ENCODE peak calls at places on chromosomes 12 and 14, in nine cellular contexts. C is neuronal stem cell, K is astrocyte of the spinal cord, N is heart left ventricle, R is coronary artery, J is BJ, G is skeletal muscle cell, B is epithelial cell of proximal tubule, L is thyroid gland. Z is an unnamed sample.

GRCh38 chr14:71541973-71542730 is 390.1 kb upstream of the RGS6 start:
- DNase-seq in C (no peak), K (no peak), N (no peak), R (no peak), J (no peak), G (no peak), B (no peak), L (no peak), Z (no peak)

GRCh38 chr14:68157971-68158371 is 338.4 kb downstream of the RAD51B start:
- DNase-seq in C (no peak), K (peak), N (no peak), R (no peak), J (peak), G (no peak), B (no peak), L (no peak), Z (no peak)

GRCh38 chr14:33254876-33255275 is 316.2 kb downstream of the NPAS3 start:
- DNase-seq in C (no peak), K (no peak), N (no peak), R (no peak), J (no peak), G (no peak), B (no peak), L (no peak), Z (no peak)

GRCh38 chr12:107386569-107386968 is 293.2 kb upstream of the CRY1 start:
- DNase-seq in C (no peak), K (no peak), N (no peak), R (no peak), J (no peak), G (no peak), B (no peak), L (no peak), Z (no peak)

GRCh38 chr12:113461666-113462065 is 10.0 kb downstream of the LHX5 start:
- DNase-seq in C (peak), K (no peak), N (no peak), R (no peak), J (no peak), G (no peak), B (no peak), L (no peak), Z (no peak)

GRCh38 chr12:10190558-10191388 is 11.9 kb downstream of the TMEM52B start:
- DNase-seq in C (no peak), K (peak), N (peak), R (no peak), J (no peak), G (no peak), B (no peak), L (peak), Z (no peak)

GRCh38 chr12:108313609-108314331 is 25.3 kb downstream of the CMKLR1 start:
- DNase-seq in C (no peak), K (peak), N (peak), R (no peak), J (no peak), G (no peak), B (no peak), L (peak), Z (peak)

GRCh38 chr14:81170829-81171195 is 49.9 kb downstream of the GTF2A1 start:
- DNase-seq in C (no peak), K (no peak), N (no peak), R (no peak), J (no peak), G (no peak), B (no peak), L (no peak), Z (no peak)

GRCh38 chr14:63644741-63645140 is 3.1 kb upstream of the WDR89 start:
- DNase-seq in C (no peak), K (no peak), N (no peak), R (no peak), J (no peak), G (no peak), B (no peak), L (no peak), Z (no peak)

GRCh38 chr14:69818760-69819191 is 21.7 kb upstream of the SLC10A1 start:
- DNase-seq in C (peak), K (peak), N (peak), R (no peak), J (peak), G (peak), B (peak), L (peak), Z (no peak)

GRCh38 chr12:83245156-83245555 is 558.5 kb downstream of the TMTC2 start:
- DNase-seq in C (no peak), K (no peak), N (no peak), R (no peak), J (no peak), G (no peak), B (no peak), L (no peak), Z (no peak)

GRCh38 chr12:6752181-6752930 is 585 bp downstream of the MLF2 start:
- DNase-seq in C (no peak), K (peak), N (no peak), R (no peak), J (no peak), G (no peak), B (no peak), L (peak), Z (peak)

GRCh38 chr12:8829128-8829524 is 6.7 kb downstream of the A2ML1 start:
- DNase-seq in C (no peak), K (no peak), N (no peak), R (no peak), J (no peak), G (no peak), B (no peak), L (no peak), Z (no peak)

GRCh38 chr14:51880810-51881580 is 20.6 kb downstream of the GNG2 start:
- DNase-seq in C (no peak), K (peak), N (no peak), R (no peak), J (peak), G (no peak), B (no peak), L (no peak), Z (no peak)

GRCh38 chr12:125315771-125316170 is 250.5 kb downstream of the AACS start:
- DNase-seq in C (no peak), K (no peak), N (no peak), R (peak), J (no peak), G (no peak), B (no peak), L (no peak), Z (no peak)

GRCh38 chr14:70893842-70894237 is 13.4 kb upstream of the PCNX1 start:
- DNase-seq in C (no peak), K (no peak), N (no peak), R (no peak), J (no peak), G (no peak), B (no peak), L (no peak), Z (no peak)

GRCh38 chr14:104588066-104588857 is 8.7 kb downstream of the C14orf180 start:
- DNase-seq in C (no peak), K (no peak), N (no peak), R (no peak), J (no peak), G (no peak), B (no peak), L (no peak), Z (no peak)

GRCh38 chr12:111248221-111248620 is 120.7 kb downstream of the PHETA1 start:
- DNase-seq in C (no peak), K (no peak), N (no peak), R (no peak), J (no peak), G (no peak), B (no peak), L (peak), Z (no peak)

GRCh38 chr14:35682802-35683201 is 126.3 kb downstream of the RALGAPA1 start:
- DNase-seq in C (no peak), K (peak), N (no peak), R (no peak), J (no peak), G (no peak), B (peak), L (no peak), Z (no peak)

GRCh38 chr12:98456583-98457573 is 58.5 kb upstream of the TMPO start:
- DNase-seq in C (peak), K (peak), N (peak), R (peak), J (no peak), G (no peak), B (no peak), L (peak), Z (peak)

GRCh38 chr12:114011711-114012110 is 45.6 kb upstream of the RBM19 start:
- DNase-seq in C (no peak), K (no peak), N (no peak), R (no peak), J (no peak), G (no peak), B (no peak), L (no peak), Z (no peak)

GRCh38 chr12:32198555-32198954 is 91.9 kb downstream of the BICD1 start:
- DNase-seq in C (no peak), K (no peak), N (no peak), R (no peak), J (no peak), G (peak), B (peak), L (no peak), Z (no peak)

GRCh38 chr12:2691001-2691339 is 103.8 kb upstream of the FKBP4 start:
- DNase-seq in C (peak), K (peak), N (no peak), R (peak), J (no peak), G (no peak), B (no peak), L (peak), Z (no peak)

GRCh38 chr12:2689879-2690278 is 104.9 kb upstream of the FKBP4 start:
- DNase-seq in C (no peak), K (no peak), N (no peak), R (peak), J (no peak), G (no peak), B (no peak), L (no peak), Z (no peak)

GRCh38 chr12:2690348-2691000 is 104.3 kb upstream of the FKBP4 start:
- DNase-seq in C (no peak), K (no peak), N (no peak), R (no peak), J (no peak), G (no peak), B (no peak), L (no peak), Z (no peak)

GRCh38 chr12:2692156-2692555 is 102.6 kb upstream of the FKBP4 start:
- DNase-seq in C (no peak), K (no peak), N (no peak), R (no peak), J (no peak), G (no peak), B (no peak), L (no peak), Z (no peak)

GRCh38 chr12:2691340-2692111 is 103.2 kb upstream of the FKBP4 start:
- DNase-seq in C (peak), K (no peak), N (no peak), R (no peak), J (no peak), G (no peak), B (no peak), L (peak), Z (no peak)
- H3K4me3 ChIP-seq in C (peak), K (peak), N (peak), R (peak), J (no peak), G (peak), B (peak), L (peak), Z (no peak)

GRCh38 chr14:53306926-53307325 is 153.8 kb upstream of the DDHD1 start:
- DNase-seq in C (peak), K (peak), N (no peak), R (no peak), J (no peak), G (no peak), B (no peak), L (no peak), Z (no peak)
- H3K4me3 ChIP-seq in C (no peak), K (no peak), N (peak), R (peak), J (no peak), G (no peak), B (peak), L (no peak), Z (no peak)

DNA sequence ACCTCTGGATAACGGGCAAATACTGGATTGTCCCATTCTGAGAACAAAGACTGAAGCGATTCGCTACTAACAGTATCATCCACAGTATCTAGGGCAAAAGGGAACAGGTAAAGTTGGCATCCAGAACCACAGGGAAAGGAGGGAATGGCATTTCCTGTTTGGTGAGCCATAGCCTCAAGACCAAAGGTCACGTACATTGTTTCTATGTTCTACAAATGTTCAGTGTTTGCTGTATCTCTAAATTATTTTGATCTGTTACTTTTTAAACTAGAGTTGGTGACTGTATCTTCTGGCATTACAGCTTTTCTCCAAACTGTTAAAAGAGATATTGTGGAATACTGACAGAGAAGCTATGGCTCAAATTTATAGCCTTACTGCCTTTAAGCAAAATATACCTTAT is 9.7 kb downstream of the MLH3 start:
- DNase-seq in C (no peak), K (no peak), N (no peak), R (no peak), J (no peak), G (no peak), B (peak), L (no peak), Z (no peak)
- H3K4me3 ChIP-seq in C (no peak), K (no peak), N (no peak), R (no peak), J (no peak), G (no peak), B (no peak), L (no peak), Z (no peak)

DNA sequence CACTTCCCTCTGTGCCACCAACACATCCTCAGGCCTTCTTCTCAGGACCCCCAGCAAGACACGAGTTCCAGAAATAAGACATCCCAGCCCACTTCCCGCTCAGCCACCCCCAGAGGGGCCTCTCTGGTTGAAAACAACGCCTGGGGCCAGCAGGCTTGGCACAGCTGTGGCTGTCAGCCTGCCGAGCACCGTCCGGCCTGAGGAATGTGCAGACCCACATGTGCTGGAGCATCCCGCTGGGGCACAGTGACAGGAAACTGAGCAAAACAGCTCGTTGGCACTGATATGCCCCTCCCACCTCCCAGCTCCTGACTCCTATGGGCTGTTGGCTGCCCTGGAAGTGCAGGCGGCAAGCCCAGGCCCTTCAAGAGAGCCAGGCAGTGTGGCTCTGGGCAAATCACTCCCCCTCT is 1.4 kb downstream of the SYNE3 start:
- DNase-seq in C (no peak), K (peak), N (peak), R (peak), J (no peak), G (no peak), B (no peak), L (peak), Z (peak)
- H3K4me3 ChIP-seq in C (no peak), K (peak), N (peak), R (peak), J (peak), G (peak), B (no peak), L (peak), Z (peak)

GRCh38 chr14:90828642-90829487 is 12.6 kb upstream of the TTC7B start:
- DNase-seq in C (no peak), K (no peak), N (no peak), R (no peak), J (no peak), G (no peak), B (no peak), L (no peak), Z (peak)
- H3K4me3 ChIP-seq in C (peak), K (no peak), N (peak), R (peak), J (no peak), G (peak), B (peak), L (peak), Z (no peak)

DNA sequence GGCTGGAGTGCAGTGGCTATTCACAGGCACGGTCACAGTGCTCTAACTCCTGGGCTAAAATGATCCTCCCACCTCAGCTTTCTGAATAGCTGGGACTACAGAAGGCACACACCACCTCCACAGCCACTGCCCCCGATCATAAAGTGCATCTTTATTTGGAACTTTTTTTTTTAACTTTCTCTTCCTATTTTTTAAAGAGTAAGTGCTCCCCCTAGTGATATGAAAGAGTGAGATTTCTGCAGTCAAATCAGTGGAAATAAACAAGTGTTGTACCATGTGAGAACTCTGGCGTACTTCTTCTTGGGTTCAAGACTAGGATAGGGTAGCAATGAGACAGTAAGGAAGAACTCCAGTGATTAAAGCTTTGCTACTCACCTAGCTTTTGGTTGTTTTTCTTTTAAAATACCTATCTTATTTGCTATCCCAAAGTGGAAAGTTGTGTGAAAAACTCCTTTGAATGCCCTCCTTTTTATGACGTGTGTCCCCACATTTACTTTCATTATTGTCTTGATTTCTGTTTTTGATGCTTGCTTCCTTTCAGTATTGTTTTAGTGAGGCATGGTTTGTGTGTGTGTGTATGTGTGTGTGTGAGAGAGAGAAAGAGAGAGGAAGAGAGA is 6.6 kb downstream of the PPP4R4 start:
- DNase-seq in C (peak), K (peak), N (no peak), R (no peak), J (no peak), G (no peak), B (peak), L (no peak), Z (no peak)
- H3K4me3 ChIP-seq in C (no peak), K (no peak), N (no peak), R (no peak), J (no peak), G (no peak), B (peak), L (no peak), Z (no peak)

GRCh38 chr14:79586401-79586800 is 624.9 kb downstream of the DIO2 start:
- DNase-seq in C (no peak), K (no peak), N (no peak), R (no peak), J (no peak), G (no peak), B (no peak), L (peak), Z (no peak)
- H3K4me3 ChIP-seq in C (no peak), K (no peak), N (no peak), R (no peak), J (no peak), G (no peak), B (no peak), L (no peak), Z (no peak)

Z was measured in aorta.